ENCODE peak calls at places on chromosomes 1 and 21, in four cellular contexts. G is OCI-LY7, Q is body of pancreas, O is DND-41. Y is an unnamed sample. For H3K4me1, the result is how much of the 10 kb centered on the place peaks cover.

GRCh38 chr1:110339427-110340206 is 440 bp downstream of the RBM15 start:
- DNase-seq in O (peak), Q (peak), G (peak), Y (no peak)

GRCh38 chr1:174222166-174222949 is 63.0 kb downstream of the RABGAP1L start:
- DNase-seq in Q (no peak), O (no peak), G (no peak), Y (no peak)

GRCh38 chr1:183995322-183996035 is 42.0 kb downstream of the COLGALT2 start:
- DNase-seq in Q (no peak), O (no peak), G (no peak), Y (no peak)

GRCh38 chr1:22665752-22666151 is 12.7 kb downstream of the C1QB start:
- DNase-seq in Q (no peak), G (no peak), O (no peak), Y (no peak)

GRCh38 chr21:41488080-41488479 is 19.9 kb downstream of the TMPRSS2 start:
- DNase-seq in Q (peak), G (peak), O (peak), Y (no peak)

GRCh38 chr1:86846166-86846647 is 67.7 kb downstream of the SELENOF start:
- DNase-seq in O (no peak), Q (no peak), G (no peak), Y (no peak)

GRCh38 chr1:2916153-2916552 is 105.1 kb upstream of the ACTRT2 start:
- DNase-seq in O (no peak), G (no peak), Q (no peak), Y (no peak)

GRCh38 chr1:117810553-117810952 is 118.9 kb downstream of the GDAP2 start:
- DNase-seq in O (peak), Q (no peak), G (no peak), Y (no peak)

GRCh38 chr1:61334718-61335589 is 252.6 kb downstream of the NFIA start:
- DNase-seq in O (no peak), Q (peak), G (no peak), Y (no peak)

GRCh38 chr1:223074427-223074826 is 68.6 kb downstream of the TLR5 start:
- DNase-seq in Q (no peak), O (no peak), G (no peak), Y (no peak)

GRCh38 chr1:110916669-110917306 is 43.8 kb downstream of the CD53 start:
- DNase-seq in O (peak), G (no peak), Q (no peak), Y (peak)

GRCh38 chr1:81832573-81832972 is 31.8 kb downstream of the ADGRL2 start:
- DNase-seq in Q (no peak), O (no peak), G (no peak), Y (no peak)

GRCh38 chr1:3423245-3423829 is 31.1 kb upstream of the ARHGEF16 start:
- DNase-seq in O (no peak), G (no peak), Q (peak), Y (no peak)

GRCh38 chr1:10912441-10912840 is 100.0 kb upstream of the TARDBP start:
- DNase-seq in Q (no peak), O (no peak), G (no peak), Y (no peak)

GRCh38 chr1:74419611-74420010 is 92.8 kb downstream of the LRRC53 start:
- DNase-seq in G (no peak), O (no peak), Q (no peak), Y (no peak)

GRCh38 chr21:38985423-38986378 is 180.0 kb downstream of the ETS2 start:
- DNase-seq in O (peak), Q (peak), G (no peak), Y (no peak)

GRCh38 chr1:117605164-117605810 is 561 bp upstream of the TENT5C start:
- DNase-seq in Q (peak), O (no peak), G (no peak), Y (no peak)

GRCh38 chr21:32611471-32611997 is 643 bp downstream of the CFAP298 start:
- DNase-seq in G (peak), O (peak), Q (peak), Y (peak)

GRCh38 chr1:52057245-52057644 is 1.1 kb downstream of the BTF3L4 start:
- DNase-seq in G (no peak), O (no peak), Q (no peak), Y (no peak)

GRCh38 chr1:226948996-226949395 is 8.9 kb downstream of the COQ8A start:
- DNase-seq in G (no peak), O (no peak), Q (no peak), Y (no peak)

GRCh38 chr1:244836598-244836997 is 1.1 kb downstream of the COX20 start:
- DNase-seq in G (no peak), Q (no peak), O (no peak), Y (no peak)
- H3K4me1 ChIP-seq in G (half or more), Q (under half), O (half or more), Y (half or more)

GRCh38 chr1:31239653-31240241 is at the start of gene NKAIN1:
- DNase-seq in G (no peak), Q (peak), O (no peak), Y (no peak)
- H3K4me3 ChIP-seq in G (no peak), Q (no peak), O (no peak), Y (no peak)

DNA sequence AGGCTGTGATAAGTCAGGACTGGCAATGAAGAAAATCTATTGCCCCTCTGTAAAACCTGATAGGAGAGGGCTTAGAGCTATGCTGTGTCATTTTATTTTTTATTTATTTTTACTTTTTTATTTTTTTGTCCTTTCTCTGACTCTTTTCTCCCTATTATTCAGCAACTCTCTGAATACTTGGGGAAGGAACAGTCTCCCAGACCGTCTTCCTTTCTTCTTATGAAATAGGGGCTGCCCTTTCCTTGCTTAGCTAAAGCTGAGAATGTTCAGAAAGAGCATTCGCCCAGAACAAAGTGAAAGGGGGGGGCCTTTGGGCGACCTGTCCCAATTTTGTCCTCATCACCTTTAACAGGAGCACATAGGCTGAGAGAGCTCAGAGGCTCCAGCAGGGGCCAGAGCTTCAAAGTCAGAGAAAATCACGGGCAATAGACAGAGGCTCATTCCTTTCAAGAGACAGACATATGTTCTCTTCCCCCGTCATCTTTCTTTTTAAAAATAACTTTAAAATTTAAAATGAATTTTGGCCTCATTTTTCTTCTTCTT is 80.9 kb downstream of the RNF220 start:
- DNase-seq in Q (no peak), G (no peak), O (no peak), Y (no peak)
- H3K27ac ChIP-seq in Q (no peak), G (no peak), O (no peak), Y (no peak)

GRCh38 chr1:27873671-27874384 is 1.5 kb downstream of the THEMIS2 start:
- DNase-seq in G (no peak), O (no peak), Q (no peak), Y (no peak)
- H3K4me1 ChIP-seq in G (half or more), O (under half), Q (under half), Y (half or more)

DNA sequence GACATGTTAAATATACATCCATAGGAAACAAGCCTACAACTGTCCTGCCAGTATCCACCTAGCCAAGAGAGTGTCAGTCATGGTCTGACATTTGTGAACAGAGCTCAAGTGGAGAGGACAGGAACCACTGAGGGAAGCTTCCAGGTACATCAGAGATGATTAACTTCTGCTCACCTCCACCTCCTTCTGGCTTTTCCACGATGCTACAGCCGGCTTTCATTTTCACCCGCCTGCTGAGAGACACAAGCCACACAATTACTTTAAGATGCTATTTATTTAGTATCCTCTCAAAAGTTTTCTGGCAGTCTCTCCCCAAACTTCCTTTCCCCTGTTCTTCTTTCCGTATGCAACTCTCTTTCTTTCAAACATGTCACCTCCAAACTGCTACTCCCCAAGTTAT is 2.1 kb downstream of the ETV3 start:
- DNase-seq in G (no peak), O (no peak), Q (no peak), Y (no peak)
- H3K4me3 ChIP-seq in G (peak), O (no peak), Q (no peak), Y (no peak)

GRCh38 chr1:155250246-155250632 is 5.0 kb downstream of the ENTREP3 start:
- DNase-seq in Q (no peak), G (no peak), O (no peak), Y (no peak)

GRCh38 chr1:155253208-155253607 is 2.1 kb downstream of the ENTREP3 start:
- DNase-seq in O (no peak), Q (no peak), G (no peak), Y (no peak)

GRCh38 chr1:155251566-155251965 is 3.7 kb downstream of the ENTREP3 start:
- DNase-seq in Q (no peak), O (no peak), G (no peak), Y (no peak)

GRCh38 chr1:155247667-155248563 is 7.4 kb downstream of the ENTREP3 start:
- DNase-seq in O (no peak), Q (no peak), G (no peak), Y (no peak)

DNA sequence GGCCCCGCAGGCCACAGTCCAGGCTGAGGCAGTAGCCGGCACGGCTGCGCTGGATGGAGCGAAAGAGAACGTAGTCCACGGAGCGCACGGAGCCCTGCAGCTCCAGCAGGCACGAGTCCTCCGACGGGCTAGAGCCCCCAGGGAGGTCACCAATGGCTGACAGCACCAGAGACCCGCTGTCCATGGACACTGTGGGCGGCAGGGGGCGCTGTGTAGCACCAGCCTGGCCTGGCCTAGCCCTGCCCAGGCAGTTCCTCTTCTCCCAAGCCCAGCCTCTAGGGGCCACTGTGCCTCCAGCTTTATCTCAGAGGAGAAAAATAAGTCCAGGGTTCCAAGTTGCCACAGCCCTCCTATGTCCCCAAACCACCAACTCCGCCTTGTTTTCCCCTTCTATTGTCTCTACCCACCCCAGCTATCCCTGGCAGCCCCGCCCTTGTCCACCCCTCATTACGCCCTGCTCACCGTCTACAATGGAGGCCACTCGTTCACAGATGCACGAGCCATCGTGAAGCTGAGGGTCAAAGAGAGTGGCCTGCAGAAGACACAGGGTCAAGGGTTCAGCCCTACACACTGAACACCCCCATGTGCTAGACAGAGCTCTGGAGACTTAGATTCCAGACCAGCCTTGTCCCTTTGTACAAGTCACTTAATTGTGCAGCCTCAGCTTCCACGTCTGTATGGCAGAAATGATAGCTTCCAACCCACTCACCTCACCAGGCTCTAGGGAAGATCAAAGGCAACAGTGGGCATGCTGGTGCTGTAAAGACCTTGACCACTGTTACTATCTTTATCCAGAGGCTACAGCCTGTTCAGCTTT is 4.4 kb downstream of the ENTREP3 start:
- DNase-seq in G (peak), Q (peak), O (peak), Y (peak)
- H3K27ac ChIP-seq in G (no peak), Q (peak), O (peak), Y (peak)

Y was measured in CD4-positive, alpha-beta memory T cell.